ENCODE peak calls at places on chromosomes 2 and 18, in four cellular contexts. N is heart left ventricle, X is PC-9, T is SJSA1. F is an unnamed sample. For H3K4me1, the result is how much of the 10 kb centered on the place peaks cover.

GRCh38 chr2:188898261-188898660 is 75.9 kb upstream of the COL3A1 start:
- DNase-seq in N (no peak), X (no peak), T (no peak), F (no peak)

GRCh38 chr2:68796306-68796905 is 61.8 kb downstream of the ARHGAP25 start:
- DNase-seq in N (no peak), X (no peak), T (no peak), F (no peak)

GRCh38 chr18:22556271-22556990 is 138.7 kb upstream of the CTAGE1 start:
- DNase-seq in N (peak), X (no peak), T (peak), F (peak)

GRCh38 chr18:35376393-35376741 is 770 bp downstream of the ZNF396 start:
- DNase-seq in N (peak), X (no peak), T (no peak), F (peak)

GRCh38 chr2:27134781-27135470 is 490 bp upstream of the PREB start:
- DNase-seq in N (no peak), X (no peak), T (no peak), F (no peak)

GRCh38 chr2:120875431-120875830 is 139.8 kb downstream of the GLI2 start:
- DNase-seq in N (peak), X (no peak), T (no peak), F (no peak)

GRCh38 chr2:173657996-173658717 is 303.5 kb downstream of the CDCA7 start:
- DNase-seq in N (peak), X (no peak), T (peak), F (no peak)

GRCh38 chr2:16725549-16725948 is 59.9 kb upstream of the CYRIA start:
- DNase-seq in N (no peak), X (no peak), T (no peak), F (no peak)

GRCh38 chr18:47883771-47884413 is 46.6 kb downstream of the SMAD2 start:
- DNase-seq in N (peak), X (peak), T (no peak), F (no peak)

GRCh38 chr2:204069804-204070203 is 133.2 kb downstream of the ICOS start:
- DNase-seq in N (no peak), X (no peak), T (no peak), F (no peak)

GRCh38 chr2:121260370-121261154 is 24.4 kb downstream of the TFCP2L1 start:
- DNase-seq in N (no peak), X (no peak), T (no peak), F (no peak)

GRCh38 chr2:175064797-175065196 is 59.6 kb upstream of the CHN1 start:
- DNase-seq in N (no peak), X (no peak), T (no peak), F (no peak)

GRCh38 chr2:3223080-3223923 is 154.3 kb downstream of the EIPR1 start:
- DNase-seq in N (no peak), X (no peak), T (no peak), F (no peak)

GRCh38 chr2:134501476-134502089 is 217.2 kb downstream of the TMEM163 start:
- DNase-seq in N (no peak), X (no peak), T (no peak), F (no peak)

GRCh38 chr2:238761802-238762373 is 86.0 kb upstream of the TWIST2 start:
- DNase-seq in N (no peak), X (no peak), T (no peak), F (no peak)

GRCh38 chr2:64658269-64658668 is 4.6 kb upstream of the SERTAD2 start:
- DNase-seq in N (no peak), X (no peak), T (no peak), F (no peak)

GRCh38 chr2:64655873-64656272 is 2.2 kb upstream of the SERTAD2 start:
- DNase-seq in N (no peak), X (no peak), T (no peak), F (no peak)

GRCh38 chr2:64659252-64659651 is 5.5 kb upstream of the SERTAD2 start:
- DNase-seq in N (no peak), X (no peak), T (no peak), F (no peak)

GRCh38 chr2:64656379-64656778 is 2.7 kb upstream of the SERTAD2 start:
- DNase-seq in N (no peak), X (no peak), T (no peak), F (no peak)

DNA sequence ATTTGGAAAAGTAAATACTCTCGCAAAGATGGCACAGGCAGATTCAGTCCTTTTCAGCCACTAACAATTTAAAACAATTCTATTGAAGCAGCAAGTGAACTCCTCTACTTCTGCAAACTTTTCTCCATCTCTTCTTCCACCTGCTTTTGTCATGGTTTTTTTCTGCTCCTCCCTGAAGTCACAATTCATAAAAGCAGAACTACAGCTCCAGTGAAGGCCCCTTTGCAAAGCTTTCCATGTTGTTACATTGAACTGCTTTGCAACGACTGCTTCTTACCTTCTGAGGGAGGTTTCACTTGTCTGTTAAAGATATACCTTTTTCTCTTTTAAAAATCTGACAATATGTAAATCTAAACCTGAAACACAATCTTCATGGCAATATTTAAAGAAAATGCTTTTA is 3.7 kb upstream of the SERTAD2 start:
- DNase-seq in N (no peak), X (no peak), T (no peak), F (no peak)
- H3K4me1 ChIP-seq in N (under half), X (under half), T (under half), F (under half)

GRCh38 chr2:38281095-38281742 is 95.9 kb downstream of the ATL2 start:
- DNase-seq in N (no peak), X (no peak), T (no peak), F (no peak)
- H3K27ac ChIP-seq in N (no peak), X (no peak), T (no peak), F (no peak)

DNA sequence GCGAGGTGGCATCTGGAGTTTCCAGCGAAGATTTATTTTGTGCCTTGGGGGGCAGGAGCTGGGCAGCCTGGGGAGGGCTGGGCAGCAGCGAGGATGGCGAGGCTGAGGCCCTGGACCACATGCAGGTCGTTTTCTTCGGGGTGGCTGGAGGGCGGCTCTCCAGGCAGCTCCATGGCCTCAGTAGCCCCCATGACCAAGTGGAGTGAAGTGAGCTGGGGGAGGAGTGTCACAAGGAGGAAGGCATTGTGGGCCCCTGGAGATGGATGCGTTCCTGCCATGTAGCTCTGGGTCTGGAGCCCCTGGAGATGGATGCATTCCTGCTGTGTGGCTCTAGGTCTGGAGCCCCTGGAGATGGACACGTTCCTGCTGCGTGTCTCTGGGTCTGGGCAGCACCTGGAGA is 40.4 kb downstream of the SH3BP4 start:
- DNase-seq in N (no peak), X (no peak), T (no peak), F (no peak)
- H3K4me1 ChIP-seq in N (under half), X (under half), T (half or more), F (half or more)

DNA sequence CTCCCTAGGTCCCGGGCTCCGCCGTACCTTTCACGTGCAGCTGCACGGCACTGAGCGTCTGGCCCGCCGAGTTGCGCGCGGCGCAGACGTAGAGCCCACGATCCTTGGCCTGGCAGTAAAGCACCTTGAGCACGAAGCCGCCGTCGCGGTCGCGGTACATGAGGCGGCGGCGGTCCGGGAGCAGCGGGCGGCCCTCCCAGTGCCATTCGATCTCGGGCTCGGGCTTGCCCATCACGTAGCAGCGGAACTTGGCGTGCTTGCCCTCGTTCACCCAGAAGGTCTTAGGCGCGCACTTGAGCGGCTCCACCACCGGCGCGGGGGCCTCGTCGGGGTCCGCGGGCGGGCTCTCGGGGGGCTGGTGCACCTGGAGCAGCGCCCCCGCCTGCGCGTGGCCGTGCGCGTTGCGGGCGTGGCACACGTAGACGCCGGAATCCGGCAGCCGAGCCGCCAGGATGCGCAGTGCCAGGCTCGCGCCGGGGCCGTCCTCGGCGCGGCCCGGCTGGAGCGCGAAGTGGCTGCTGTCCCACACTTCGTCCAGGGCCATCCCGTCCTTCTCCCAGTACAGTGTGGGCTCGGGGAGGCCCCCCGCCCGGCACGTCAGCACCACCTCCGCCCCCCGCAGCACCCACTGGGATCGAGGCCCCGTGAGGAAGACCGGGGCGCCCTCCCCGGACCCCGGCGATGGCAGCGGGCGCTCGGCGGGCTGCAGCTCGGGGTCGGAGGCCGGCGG is 980 bp downstream of the OBSL1 start:
- DNase-seq in N (peak), X (no peak), T (peak), F (no peak)
- H3K27ac ChIP-seq in N (peak), X (peak), T (peak), F (peak)

DNA sequence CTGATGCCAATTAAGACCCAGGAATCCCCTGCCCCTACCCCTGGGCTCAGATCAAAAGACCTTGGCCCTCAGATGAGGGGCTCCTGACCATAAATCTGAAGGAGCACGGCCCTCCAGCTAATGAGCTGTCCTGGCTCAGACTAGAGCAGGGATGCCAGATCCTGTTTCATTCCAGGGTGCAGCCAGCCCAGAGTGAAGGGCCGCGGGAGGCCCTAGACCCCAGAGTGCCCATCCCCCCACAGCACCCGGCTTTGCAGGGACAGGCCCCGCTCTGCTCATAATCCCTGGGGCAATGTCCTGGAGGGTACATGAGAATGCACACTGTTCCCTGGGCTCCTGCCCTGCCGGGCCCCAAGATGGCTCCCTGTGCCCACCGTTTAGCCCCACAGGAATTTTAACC is 85.1 kb downstream of the SDC1 start:
- DNase-seq in N (no peak), X (no peak), T (no peak), F (no peak)
- H3K4me1 ChIP-seq in N (under half), X (half or more), T (under half), F (under half)

GRCh38 chr2:65071499-65072180 is 15.4 kb downstream of the CEP68 start:
- DNase-seq in N (peak), X (no peak), T (no peak), F (no peak)

GRCh38 chr2:65069425-65069824 is 13.2 kb downstream of the CEP68 start:
- DNase-seq in N (no peak), X (no peak), T (no peak), F (no peak)

GRCh38 chr2:65072181-65072970 is 16.2 kb downstream of the CEP68 start:
- DNase-seq in N (no peak), X (no peak), T (no peak), F (no peak)

GRCh38 chr2:65070856-65071255 is 14.6 kb downstream of the CEP68 start:
- DNase-seq in N (no peak), X (no peak), T (no peak), F (no peak)

DNA sequence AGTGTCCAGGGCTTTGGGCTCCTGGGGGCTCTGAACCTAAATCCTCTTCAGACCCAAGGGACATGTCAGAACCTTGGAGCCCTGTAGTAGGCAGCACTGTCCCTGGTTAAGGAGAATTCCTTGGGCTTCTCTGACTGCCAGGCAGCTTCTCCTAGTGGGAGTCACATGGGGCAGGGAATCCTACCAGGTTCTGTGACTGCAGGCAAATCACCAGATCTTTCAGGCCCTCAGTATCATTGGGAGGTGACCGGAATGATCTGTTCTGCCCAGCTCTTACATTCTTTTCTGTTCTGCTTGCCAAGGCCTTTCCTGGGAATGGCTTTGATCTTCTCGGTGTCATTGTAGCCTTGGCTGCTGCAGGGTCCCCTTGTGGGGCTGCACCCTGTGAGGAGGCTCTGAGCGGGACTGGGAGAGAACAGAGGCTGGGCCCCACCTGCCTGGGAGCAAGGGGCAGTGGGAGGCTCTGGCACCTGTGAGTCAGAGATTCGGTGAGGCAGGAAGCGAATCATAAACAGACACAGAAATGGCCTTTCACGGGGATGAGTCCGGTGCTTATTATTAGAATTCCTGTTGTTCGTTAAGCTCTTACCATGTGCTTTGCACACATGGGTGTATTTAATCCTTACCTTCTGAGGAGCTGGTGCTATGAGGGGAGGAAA is 14.1 kb downstream of the CEP68 start:
- DNase-seq in N (no peak), X (no peak), T (peak), F (no peak)
- H3K27ac ChIP-seq in N (peak), X (no peak), T (no peak), F (peak)

GRCh38 chr2:218294430-218294999 is 2.2 kb upstream of the TMBIM1 start:
- DNase-seq in N (no peak), X (peak), T (no peak), F (no peak)
- H3K4me1 ChIP-seq in N (under half), X (half or more), T (under half), F (half or more)

GRCh38 chr2:177262958-177263450 is 1.5 kb downstream of the NFE2L2 start:
- DNase-seq in N (no peak), X (no peak), T (no peak), F (no peak)

GRCh38 chr2:177262137-177262536 is 2.4 kb downstream of the NFE2L2 start:
- DNase-seq in N (no peak), X (no peak), T (peak), F (no peak)

GRCh38 chr2:177263451-177264208 is 897 bp downstream of the NFE2L2 start:
- DNase-seq in N (peak), X (peak), T (peak), F (peak)

GRCh38 chr2:177260398-177260797 is 4.1 kb downstream of the NFE2L2 start:
- DNase-seq in N (no peak), X (no peak), T (no peak), F (no peak)

DNA sequence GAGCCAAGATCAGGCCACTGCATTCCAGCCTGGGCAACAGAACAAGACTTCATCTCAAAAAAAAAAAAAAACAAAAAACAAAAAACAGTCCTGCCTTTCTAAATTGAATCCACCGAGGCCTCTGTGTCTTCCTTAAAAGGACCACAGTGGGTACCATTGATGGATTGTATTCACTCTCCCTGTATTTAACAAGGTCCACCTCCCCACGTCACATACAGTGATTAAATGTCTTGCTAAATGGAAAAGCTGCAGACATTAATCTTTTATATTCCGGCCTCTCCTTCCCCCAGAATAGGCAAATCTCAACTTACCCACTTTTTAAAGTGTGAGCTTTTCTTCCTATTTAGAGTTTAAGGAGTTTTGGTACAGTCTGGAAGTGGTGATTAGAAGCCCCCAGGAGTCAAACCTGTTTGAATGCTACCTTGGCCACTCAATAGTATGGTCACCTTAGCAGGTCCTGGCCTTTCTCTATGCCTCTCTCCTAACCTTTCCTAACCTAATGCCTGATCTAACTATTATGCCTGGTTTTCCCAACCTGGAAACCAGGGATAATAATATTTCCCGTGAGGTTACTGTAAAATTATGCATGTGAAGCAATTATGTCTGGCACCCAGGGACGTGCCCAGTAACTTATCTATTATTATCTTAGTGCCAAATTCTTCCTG is 3.3 kb downstream of the NFE2L2 start:
- DNase-seq in N (no peak), X (no peak), T (peak), F (no peak)
- H3K27ac ChIP-seq in N (peak), X (peak), T (peak), F (peak)

F was measured in tibial artery.